ENCODE peak calls at places on chromosome 2, in five cellular contexts. One of them, this sample, is unnamed.

GRCh38 chr2:183068561-183068960 is 10.0 kb upstream of the DUSP19 start:
- DNase-seq in SK-N-SH: no peak
- DNase-seq in PC-3: no peak
- DNase-seq in HCT116: no peak
- DNase-seq in neural progenitor cell: no peak
- DNase-seq in this sample: no peak

GRCh38 chr2:65199891-65200290 is 27.7 kb upstream of the ACTR2 start:
- DNase-seq in PC-3: no peak
- DNase-seq in SK-N-SH: no peak
- DNase-seq in neural progenitor cell: no peak
- DNase-seq in HCT116: no peak
- DNase-seq in this sample: no peak

GRCh38 chr2:126858013-126858412 is 40.7 kb upstream of the TEX51 start:
- DNase-seq in neural progenitor cell: no peak
- DNase-seq in PC-3: no peak
- DNase-seq in SK-N-SH: peak; percentile 84
- DNase-seq in HCT116: no peak
- DNase-seq in this sample: no peak

GRCh38 chr2:209476367-209477191 is 52.7 kb downstream of the MAP2 start:
- DNase-seq in PC-3: no peak
- DNase-seq in neural progenitor cell: no peak
- DNase-seq in HCT116: no peak
- DNase-seq in SK-N-SH: no peak
- DNase-seq in this sample: no peak

GRCh38 chr2:110843496-110843895 is 111.1 kb downstream of the ACOXL start:
- DNase-seq in HCT116: no peak
- DNase-seq in SK-N-SH: no peak
- DNase-seq in PC-3: no peak
- DNase-seq in neural progenitor cell: no peak
- DNase-seq in this sample: no peak

GRCh38 chr2:226742346-226742745 is 57.3 kb downstream of the IRS1 start:
- DNase-seq in SK-N-SH: no peak
- DNase-seq in PC-3: no peak
- DNase-seq in neural progenitor cell: peak; percentile 28
- DNase-seq in HCT116: no peak
- DNase-seq in this sample: no peak

GRCh38 chr2:142596334-142597088 is 281.0 kb upstream of the KYNU start:
- DNase-seq in SK-N-SH: no peak
- DNase-seq in neural progenitor cell: no peak
- DNase-seq in HCT116: no peak
- DNase-seq in PC-3: peak; percentile 90
- DNase-seq in this sample: no peak

GRCh38 chr2:46339676-46340459 is 42.7 kb downstream of the EPAS1 start:
- DNase-seq in SK-N-SH: peak; percentile 86
- DNase-seq in HCT116: no peak
- DNase-seq in PC-3: no peak
- DNase-seq in neural progenitor cell: no peak
- DNase-seq in this sample: no peak

GRCh38 chr2:104286806-104287205 is 567.1 kb upstream of the POU3F3 start:
- DNase-seq in HCT116: no peak
- DNase-seq in PC-3: no peak
- DNase-seq in neural progenitor cell: peak; percentile 63
- DNase-seq in SK-N-SH: no peak
- DNase-seq in this sample: no peak

GRCh38 chr2:12856934-12857660 is 140.4 kb downstream of the TRIB2 start:
- DNase-seq in neural progenitor cell: no peak
- DNase-seq in SK-N-SH: no peak
- DNase-seq in PC-3: peak; percentile 92
- DNase-seq in HCT116: no peak
- DNase-seq in this sample: peak; percentile 86

GRCh38 chr2:163982938-163983337 is 247.1 kb upstream of the FIGN start:
- DNase-seq in PC-3: no peak
- DNase-seq in SK-N-SH: no peak
- DNase-seq in neural progenitor cell: no peak
- DNase-seq in HCT116: no peak
- DNase-seq in this sample: no peak
- H3K9ac ChIP-seq in PC-3: no peak overlapping the region
- H3K9ac ChIP-seq in SK-N-SH: no peak overlapping the region
- H3K9ac ChIP-seq in neural progenitor cell: no peak overlapping the region
- H3K9ac ChIP-seq in HCT116: no peak overlapping the region
- H3K9ac ChIP-seq in this sample: no peak overlapping the region

GRCh38 chr2:85804583-85804982 is 50.8 kb downstream of the ATOH8 start:
- DNase-seq in HCT116: no peak
- DNase-seq in PC-3: peak; percentile 38
- DNase-seq in SK-N-SH: peak; percentile 70
- DNase-seq in neural progenitor cell: peak; percentile 56
- DNase-seq in this sample: no peak
- TF ChIP-seq CTCF in HCT116: peak; percentile 75
- TF ChIP-seq CTCF in PC-3: peak; percentile 77
- TF ChIP-seq CTCF in SK-N-SH: peak; percentile 62
- TF ChIP-seq CTCF in neural progenitor cell: peak; percentile 73
- TF ChIP-seq CTCF in this sample: peak; percentile 74

GRCh38 chr2:205030695-205031094 is 485.4 kb downstream of the PARD3B start:
- DNase-seq in HCT116: no peak
- DNase-seq in SK-N-SH: no peak
- DNase-seq in neural progenitor cell: no peak
- DNase-seq in PC-3: no peak
- DNase-seq in this sample: no peak
- TF ChIP-seq EZH2phosphoT487 in HCT116: no peak
- TF ChIP-seq EZH2phosphoT487 in SK-N-SH: no peak
- TF ChIP-seq EZH2phosphoT487 in neural progenitor cell: no peak
- TF ChIP-seq EZH2phosphoT487 in PC-3: no peak
- TF ChIP-seq EZH2phosphoT487 in this sample: no peak

DNA sequence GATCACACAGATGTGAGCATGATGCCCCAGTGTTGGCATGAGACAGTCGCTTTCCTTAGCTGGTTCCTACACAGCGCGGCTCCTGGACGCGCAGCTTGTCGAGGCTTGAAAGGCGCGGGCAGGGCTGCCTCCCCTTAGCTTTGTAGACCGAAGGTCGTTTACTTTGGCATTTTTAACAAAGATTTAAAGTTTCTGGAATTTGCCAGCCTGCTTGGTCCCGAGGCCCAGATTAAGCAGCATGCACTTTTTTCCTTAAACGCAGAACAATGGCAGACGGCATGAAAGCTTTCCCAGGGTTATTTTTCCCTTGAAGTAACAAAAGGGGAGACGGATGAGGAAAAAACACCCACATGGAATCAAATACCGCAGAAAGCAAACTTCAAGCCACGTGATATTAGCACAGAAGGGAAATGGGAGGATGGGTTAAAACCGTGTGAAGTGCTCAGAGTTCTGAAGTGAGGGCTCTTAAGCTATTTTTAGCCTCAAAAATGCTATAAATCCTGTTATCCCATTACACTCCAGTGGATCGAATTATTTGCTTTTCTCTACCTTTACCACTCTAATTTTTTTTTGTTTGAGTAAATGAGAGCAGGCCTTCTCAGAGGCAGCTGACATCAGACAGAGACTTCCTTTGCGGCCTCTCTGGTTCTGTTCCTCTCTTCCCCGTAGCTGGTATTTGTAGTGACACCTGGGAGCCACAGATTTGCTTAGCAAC is 55.7 kb downstream of the NPAS2 start:
- DNase-seq in HCT116: no peak
- DNase-seq in PC-3: no peak
- DNase-seq in neural progenitor cell: peak; percentile 68
- DNase-seq in SK-N-SH: no peak
- DNase-seq in this sample: no peak
- H3K9ac ChIP-seq in HCT116: no peak overlapping the region
- H3K9ac ChIP-seq in PC-3: no peak overlapping the region
- H3K9ac ChIP-seq in neural progenitor cell: no peak overlapping the region
- H3K9ac ChIP-seq in SK-N-SH: no peak overlapping the region
- H3K9ac ChIP-seq in this sample: no peak overlapping the region